ENCODE peak calls at places on chromosomes 2 and 18, in five cellular contexts. I is H1, A is esophagus muscularis mucosa, M is stomach, S is Panc1. W is an unnamed sample.

GRCh38 chr2:120305296-120305695 is 40.6 kb upstream of the INHBB start:
- DNase-seq in I (no peak), A (no peak), M (peak; percentile 5), S (no peak), W (no peak)

GRCh38 chr2:174430066-174430465 is 34.5 kb downstream of the SCRN3 start:
- DNase-seq in I (no peak), A (no peak), M (no peak), S (no peak), W (no peak)

GRCh38 chr2:226798422-226799210 is 1.0 kb downstream of the IRS1 start:
- DNase-seq in I (peak; percentile 72), A (no peak), M (peak; percentile 46), S (no peak), W (peak; percentile 59)

GRCh38 chr2:23385748-23386421 is 906 bp downstream of the KLHL29 start:
- DNase-seq in I (no peak), A (no peak), M (no peak), S (no peak), W (no peak)

GRCh38 chr2:19762142-19762541 is 139.6 kb downstream of the TTC32 start:
- DNase-seq in I (no peak), A (no peak), M (no peak), S (no peak), W (no peak)

GRCh38 chr2:29398384-29399237 is 283.4 kb downstream of the CLIP4 start:
- DNase-seq in I (no peak), A (no peak), M (no peak), S (no peak), W (no peak)

GRCh38 chr2:128313076-128313836 is 5.4 kb downstream of the HS6ST1 start:
- DNase-seq in I (peak; percentile 47), A (peak; percentile 90), M (peak; percentile 24), S (no peak), W (peak; percentile 51)

GRCh38 chr2:113089907-113090306 is 22.1 kb downstream of the IL1F10 start:
- DNase-seq in I (no peak), A (peak; percentile 50), M (no peak), S (no peak), W (no peak)

GRCh38 chr2:173943139-173943538 is 22.0 kb downstream of the SP3 start:
- DNase-seq in I (no peak), A (no peak), M (no peak), S (no peak), W (no peak)

GRCh38 chr2:43041661-43042360 is 184.6 kb downstream of the ZFP36L2 start:
- DNase-seq in I (peak; percentile 60), A (no peak), M (no peak), S (no peak), W (no peak)

GRCh38 chr2:170812716-170813585 is 3.7 kb upstream of the GAD1 start:
- DNase-seq in I (peak; percentile 54), A (no peak), M (no peak), S (no peak), W (no peak)

GRCh38 chr2:121485039-121485438 is 45.6 kb upstream of the RNU4ATAC start:
- DNase-seq in I (no peak), A (no peak), M (no peak), S (no peak), W (no peak)

GRCh38 chr2:159060518-159060917 is 92.1 kb downstream of the TANC1 start:
- DNase-seq in I (no peak), A (no peak), M (no peak), S (no peak), W (no peak)

GRCh38 chr2:25098558-25099486 is 56.9 kb downstream of the EFR3B start:
- DNase-seq in I (no peak), A (no peak), M (no peak), S (no peak), W (no peak)

GRCh38 chr2:43158259-43158880 is 68.0 kb downstream of the ZFP36L2 start:
- DNase-seq in I (no peak), A (no peak), M (peak; percentile 87), S (no peak), W (peak; percentile 93)

GRCh38 chr2:111178730-111179405 is 58.2 kb downstream of the BCL2L11 start:
- DNase-seq in I (no peak), A (no peak), M (no peak), S (no peak), W (no peak)

GRCh38 chr2:238425979-238426567 is 654 bp upstream of the ASB1 start:
- DNase-seq in I (no peak), A (no peak), M (peak; percentile 25), S (no peak), W (no peak)

GRCh38 chr18:54835944-54836343 is 7.7 kb downstream of the RAB27B start:
- DNase-seq in I (no peak), A (no peak), M (no peak), S (no peak), W (no peak)

DNA sequence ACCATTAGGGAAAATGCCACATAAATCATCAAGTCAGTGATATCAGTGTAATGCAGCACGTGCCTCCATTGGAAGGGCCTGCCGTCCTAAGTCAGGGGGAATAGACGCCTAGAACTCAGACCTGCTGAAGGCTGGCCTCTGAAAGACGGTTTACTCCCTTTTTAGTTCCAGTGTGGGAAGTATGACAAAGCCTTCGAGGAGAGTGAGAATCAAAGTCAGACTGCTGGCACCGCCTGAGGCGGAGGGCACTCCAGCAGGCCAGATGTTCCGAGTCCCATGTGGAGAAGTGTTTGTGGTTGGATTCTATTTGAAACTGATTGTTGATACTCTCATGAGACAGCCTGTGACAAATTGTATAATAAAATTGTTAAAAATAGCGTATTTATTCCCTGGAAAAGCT is 196.6 kb downstream of the MYO1B start:
- DNase-seq in I (no peak), A (no peak), M (no peak), S (no peak), W (no peak)
- TF ChIP-seq POLR2AphosphoS5 in I (no peak), A (peak; percentile 31), M (no peak), S (no peak), W (no peak)

DNA sequence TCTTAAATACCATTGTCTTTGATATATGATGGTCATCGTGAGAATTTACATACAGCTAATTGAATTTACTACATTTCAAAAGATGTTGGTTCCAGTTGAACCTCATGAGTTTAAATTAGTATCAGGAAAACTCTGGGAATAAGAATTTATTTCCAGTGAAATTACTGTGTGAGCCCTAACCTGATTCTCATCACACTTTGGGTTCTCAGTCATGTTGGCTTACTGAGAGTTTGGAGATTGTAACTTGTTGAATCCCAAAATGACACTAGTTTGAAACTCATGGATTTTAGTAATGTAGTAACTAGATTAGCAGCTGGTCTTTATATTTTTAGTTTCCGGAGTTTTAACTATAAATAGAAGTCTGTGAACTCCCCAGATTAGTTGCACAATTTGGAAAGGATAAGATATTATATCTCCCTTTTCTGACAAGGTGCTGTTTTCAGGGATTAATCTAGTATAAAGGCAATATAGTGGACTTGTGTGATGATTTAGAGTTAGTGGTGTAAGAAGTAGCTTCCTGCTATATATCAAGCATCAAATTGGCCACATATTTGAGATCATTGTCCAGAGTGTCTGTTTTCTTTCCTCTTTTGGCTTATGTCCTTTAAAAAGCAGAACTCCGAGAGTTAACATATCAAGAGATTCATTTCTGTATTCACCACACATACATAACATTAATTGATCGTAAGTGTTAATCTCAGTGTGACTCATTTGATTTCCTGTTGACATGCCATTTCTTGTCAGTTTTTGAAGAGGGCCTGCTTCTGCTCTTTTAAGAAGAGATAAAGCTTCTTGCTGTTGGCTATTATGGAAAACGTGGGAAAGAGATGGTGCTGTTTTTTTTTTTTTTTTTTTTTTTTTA is 15.7 kb downstream of the NDUFV2 start:
- DNase-seq in I (no peak), A (no peak), M (no peak), S (no peak), W (no peak)
- H3K36me3 ChIP-seq in I (peaks cover 18% of the 10 kb centered on the region), A (peaks cover 21% of the 10 kb centered on the region), M (no peaks in the 10 kb centered on the region), S (peaks cover 32% of the 10 kb centered on the region), W (no peaks in the 10 kb centered on the region)

GRCh38 chr2:30447149-30448045 is at the start of gene LCLAT1:
- DNase-seq in I (peak; percentile 90), A (peak; percentile 94), M (peak; percentile 84), S (peak; percentile 36), W (peak; percentile 66)

GRCh38 chr2:30444283-30444682 is 2.8 kb upstream of the LCLAT1 start:
- DNase-seq in I (no peak), A (no peak), M (no peak), S (no peak), W (no peak)

GRCh38 chr2:30446602-30447148 is 371 bp upstream of the LCLAT1 start:
- DNase-seq in I (no peak), A (no peak), M (no peak), S (no peak), W (no peak)

GRCh38 chr2:30443081-30443480 is 4.0 kb upstream of the LCLAT1 start:
- DNase-seq in I (no peak), A (no peak), M (no peak), S (no peak), W (no peak)

DNA sequence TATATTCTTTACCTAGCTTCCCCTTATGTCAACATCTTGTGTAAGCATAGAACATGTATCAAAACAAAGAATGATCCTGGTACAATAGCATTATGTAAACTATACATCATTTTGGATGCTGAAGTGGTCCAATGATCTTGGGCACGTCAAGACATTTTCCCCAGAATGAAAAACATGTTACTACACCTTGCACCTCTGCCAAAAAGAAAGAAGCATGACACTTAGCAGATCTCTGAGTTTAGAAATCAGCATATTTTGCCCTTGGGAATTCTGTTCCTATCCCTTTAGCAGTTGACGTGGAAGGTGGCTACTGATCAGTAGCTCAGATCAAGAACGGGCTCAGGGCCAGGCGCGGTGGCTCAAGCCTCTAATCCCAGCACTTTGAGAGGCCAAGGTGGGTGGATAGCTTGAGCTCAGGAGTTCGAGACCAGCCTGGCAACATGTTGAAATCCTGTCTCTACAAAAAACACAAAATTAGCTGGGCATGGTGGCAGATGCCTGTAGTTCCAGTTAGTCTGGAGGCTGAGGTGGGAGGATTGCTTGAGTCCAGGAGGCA is 1.7 kb upstream of the LCLAT1 start:
- DNase-seq in I (no peak), A (no peak), M (no peak), S (no peak), W (no peak)
- TF ChIP-seq POLR2AphosphoS5 in I (no peak), A (no peak), M (no peak), S (no peak), W (no peak)

DNA sequence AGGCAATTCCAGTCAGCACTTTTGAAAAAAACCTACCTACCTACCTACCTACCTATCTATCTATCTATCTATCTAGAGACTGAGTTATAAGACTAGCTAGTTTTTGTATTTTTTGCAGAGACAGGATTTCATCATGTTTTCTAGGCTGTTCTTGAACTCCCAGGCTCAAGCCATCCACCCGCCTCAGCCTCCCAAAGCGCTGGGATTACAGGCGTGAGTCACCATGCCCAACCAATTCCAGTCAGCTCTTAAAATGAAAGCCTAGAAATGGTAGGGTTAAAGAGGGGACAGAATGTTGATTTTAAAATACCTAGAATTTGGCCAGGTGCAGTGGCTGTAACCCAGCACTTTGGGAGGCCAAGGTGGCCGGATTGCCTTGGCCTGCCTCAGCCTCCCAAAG is 19.1 kb downstream of the MSH2 start:
- DNase-seq in I (no peak), A (no peak), M (no peak), S (no peak), W (no peak)
- H3K36me3 ChIP-seq in I (peaks cover 13% of the 10 kb centered on the region), A (peaks cover 18% of the 10 kb centered on the region), M (peaks cover 8% of the 10 kb centered on the region), S (peaks cover 5% of the 10 kb centered on the region), W (no peaks in the 10 kb centered on the region)

GRCh38 chr2:178449700-178450573 is 1.0 kb downstream of the PRKRA start:
- DNase-seq in I (no peak), A (no peak), M (no peak), S (no peak), W (no peak)
- TF ChIP-seq POLR2AphosphoS5 in I (no peak), A (no peak), M (no peak), S (no peak), W (peak; percentile 43)

GRCh38 chr2:32960647-32961403 is 14.1 kb downstream of the LTBP1 start:
- DNase-seq in I (no peak), A (no peak), M (no peak), S (no peak), W (no peak)
- H3K36me3 ChIP-seq in I (no peaks in the 10 kb centered on the region), A (peaks cover 8% of the 10 kb centered on the region), M (no peaks in the 10 kb centered on the region), S (no peaks in the 10 kb centered on the region), W (no peaks in the 10 kb centered on the region)

W was measured in breast epithelium.